ENCODE peak calls at places on chromosome 19, in five cellular contexts. P is lower lobe of right lung, D is neural progenitor cell, C is lung, H is activated B cell treated with CpG ODN at 0.5 μM for 24 hours. Q is an unnamed sample.
A peak's percentile ranks its signal among the peaks of the same experiment; 100 is the strongest.

GRCh38 chr19:16327131-16327450 is 2.5 kb downstream of the KLF2 start:
- DNase-seq in P (no peak), D (no peak), C (no peak), H (no peak), Q (no peak)

GRCh38 chr19:42303101-42303464 is 659 bp upstream of the PAFAH1B3 start:
- DNase-seq in P (no peak), D (no peak), C (no peak), H (no peak), Q (no peak)

GRCh38 chr19:47435883-47436417 is 16.6 kb upstream of the MEIS3 start:
- DNase-seq in P (peak; percentile 14), D (no peak), C (no peak), H (no peak), Q (no peak)

GRCh38 chr19:6272913-6273600 is 6.7 kb downstream of the MLLT1 start:
- DNase-seq in P (no peak), D (peak; percentile 54), C (no peak), H (no peak), Q (peak; percentile 17)

GRCh38 chr19:50311723-50312635 is 17.2 kb downstream of the KCNC3 start:
- DNase-seq in P (no peak), D (peak; percentile 82), C (no peak), H (no peak), Q (no peak)

GRCh38 chr19:53961523-53962345 is 1.0 kb upstream of the CACNG8 start:
- DNase-seq in P (no peak), D (peak; percentile 28), C (no peak), H (no peak), Q (no peak)

GRCh38 chr19:40398417-40399056 is 8.6 kb upstream of the HIPK4 start:
- DNase-seq in P (peak; percentile 86), D (peak; percentile 84), C (peak; percentile 81), H (no peak), Q (no peak)

GRCh38 chr19:19409235-19410030 is 4.0 kb downstream of the GATAD2A start:
- DNase-seq in P (no peak), D (peak; percentile 19), C (no peak), H (no peak), Q (no peak)

GRCh38 chr19:10544753-10545251 is 1.1 kb downstream of the ATG4D start:
- DNase-seq in P (no peak), D (peak; percentile 33), C (no peak), H (no peak), Q (peak; percentile 36)

GRCh38 chr19:8988204-8988603 is 22.0 kb downstream of the MUC16 start:
- DNase-seq in P (no peak), D (peak; percentile 15), C (no peak), H (no peak), Q (no peak)

GRCh38 chr19:53132231-53132991 is at the start of gene ZNF415:
- DNase-seq in P (peak; percentile 69), D (peak; percentile 96), C (peak; percentile 72), H (peak; percentile 62), Q (peak; percentile 37)

GRCh38 chr19:38838208-38838985 is 6.8 kb upstream of the ECH1 start:
- DNase-seq in P (no peak), D (no peak), C (no peak), H (no peak), Q (no peak)

GRCh38 chr19:3479177-3479818 is 1.0 kb downstream of the SMIM24 start:
- DNase-seq in P (no peak), D (peak; percentile 66), C (no peak), H (no peak), Q (peak; percentile 83)

GRCh38 chr19:6020166-6020967 is 42.4 kb upstream of the RANBP3 start:
- DNase-seq in P (peak; percentile 45), D (no peak), C (no peak), H (no peak), Q (no peak)

GRCh38 chr19:13459351-13459750 is 46.9 kb downstream of the CACNA1A start:
- DNase-seq in P (no peak), D (peak; percentile 92), C (no peak), H (no peak), Q (no peak)

GRCh38 chr19:38340927-38341326 is 5.3 kb downstream of the CATSPERG start:
- DNase-seq in P (no peak), D (no peak), C (no peak), H (no peak), Q (no peak)

GRCh38 chr19:23698711-23699520 is 11.9 kb upstream of the ZNF675 start:
- DNase-seq in P (no peak), D (no peak), C (no peak), H (no peak), Q (no peak)

GRCh38 chr19:55347442-55348009 is 7.0 kb downstream of the COX6B2 start:
- DNase-seq in P (no peak), D (no peak), C (no peak), H (no peak), Q (no peak)

GRCh38 chr19:6593651-6594416 is 2.9 kb upstream of the CD70 start:
- DNase-seq in P (no peak), D (no peak), C (no peak), H (no peak), Q (peak; percentile 63)

GRCh38 chr19:40219721-40220276 is 1.6 kb upstream of the TTC9B start:
- DNase-seq in P (no peak), D (no peak), C (no peak), H (no peak), Q (no peak)

GRCh38 chr19:45508931-45509691 is 1.8 kb downstream of the VASP start:
- DNase-seq in P (peak; percentile 84), D (peak; percentile 77), C (peak; percentile 79), H (peak; percentile 59), Q (peak; percentile 90)

GRCh38 chr19:40716031-40716654 is 543 bp downstream of the COQ8B start:
- DNase-seq in P (no peak), D (no peak), C (no peak), H (peak; percentile 26), Q (peak; percentile 62)

GRCh38 chr19:42301646-42302204 is at the start of gene PRR19:
- DNase-seq in P (no peak), D (peak; percentile 58), C (no peak), H (no peak), Q (no peak)

GRCh38 chr19:50300814-50301606 is 28.2 kb downstream of the KCNC3 start:
- DNase-seq in P (no peak), D (no peak), C (no peak), H (no peak), Q (no peak)

GRCh38 chr19:55152017-55152416 is 3.0 kb upstream of the TNNT1 start:
- DNase-seq in P (no peak), D (no peak), C (no peak), H (no peak), Q (no peak)

GRCh38 chr19:16544468-16545231 is 2.4 kb upstream of the CHERP start:
- DNase-seq in P (no peak), D (no peak), C (no peak), H (no peak), Q (peak; percentile 4)

GRCh38 chr19:18443831-18444230 is 5.9 kb upstream of the ISYNA1 start:
- DNase-seq in P (no peak), D (no peak), C (no peak), H (no peak), Q (no peak)

GRCh38 chr19:6608950-6609349 is 18.0 kb upstream of the CD70 start:
- DNase-seq in P (no peak), D (no peak), C (no peak), H (no peak), Q (no peak)

GRCh38 chr19:4624733-4625362 is 14.5 kb upstream of the TNFAIP8L1 start:
- DNase-seq in P (no peak), D (peak; percentile 61), C (no peak), H (no peak), Q (no peak)
- TF ChIP-seq CTCF in P (no peak), D (peak; percentile 49), C (no peak), H (no peak), Q (peak; percentile 32)

DNA sequence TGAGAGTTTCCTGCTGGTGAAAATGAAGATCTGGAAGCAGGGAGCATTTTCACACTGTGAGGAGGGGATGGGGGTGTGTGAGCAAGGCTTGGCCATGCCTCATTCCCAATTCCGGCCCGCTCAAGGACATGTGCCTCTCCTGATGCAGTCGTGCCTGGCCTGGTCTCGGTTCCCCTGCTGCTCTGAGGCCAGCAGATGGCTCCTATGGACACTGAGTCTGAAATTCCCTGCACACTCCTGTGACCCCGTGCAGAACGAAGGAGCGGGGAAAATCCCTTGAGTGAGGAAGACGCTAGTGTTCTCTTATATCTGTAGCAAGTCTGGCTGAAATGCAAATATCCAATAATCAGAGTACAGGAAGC is 363 bp upstream of the ZNF763 start:
- DNase-seq in P (peak; percentile 64), D (no peak), C (peak; percentile 36), H (no peak), Q (no peak)
- TF ChIP-seq CTCF in P (no peak), D (peak; percentile 18), C (no peak), H (no peak), Q (peak; percentile 29)

DNA sequence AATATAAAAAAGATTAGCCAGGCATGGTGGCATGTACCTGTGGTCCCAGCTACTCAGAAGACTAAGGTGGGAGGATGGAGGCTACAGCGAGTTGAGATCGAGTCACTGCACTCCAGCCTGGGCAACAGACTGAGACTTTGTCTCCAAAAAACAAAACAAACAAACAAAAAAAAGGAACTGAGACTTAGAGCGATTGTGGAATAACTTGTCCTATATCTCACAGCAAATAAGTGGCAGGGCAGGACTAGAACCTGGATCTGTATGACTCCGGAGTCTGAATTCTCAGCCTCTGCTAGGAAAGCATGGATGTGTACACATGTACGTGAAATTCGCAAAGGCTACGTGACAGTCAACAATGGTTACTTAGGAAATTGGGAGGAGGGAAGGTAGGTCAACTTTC is 20.1 kb downstream of the KRTDAP start:
- DNase-seq in P (no peak), D (no peak), C (no peak), H (no peak), Q (no peak)
- TF ChIP-seq CTCF in P (no peak), D (no peak), C (no peak), H (no peak), Q (no peak)

GRCh38 chr19:1000591-1001537 is 645 bp downstream of the GRIN3B start:
- DNase-seq in P (no peak), D (peak; percentile 58), C (no peak), H (peak; percentile 34), Q (no peak)

GRCh38 chr19:1001538-1002166 is 1.4 kb downstream of the GRIN3B start:
- DNase-seq in P (peak; percentile 83), D (peak; percentile 79), C (peak; percentile 56), H (peak; percentile 75), Q (peak; percentile 91)

GRCh38 chr19:999379-999719 is 870 bp upstream of the GRIN3B start:
- DNase-seq in P (no peak), D (no peak), C (no peak), H (no peak), Q (no peak)

GRCh38 chr19:998064-998463 is 2.2 kb upstream of the GRIN3B start:
- DNase-seq in P (no peak), D (no peak), C (no peak), H (no peak), Q (no peak)

DNA sequence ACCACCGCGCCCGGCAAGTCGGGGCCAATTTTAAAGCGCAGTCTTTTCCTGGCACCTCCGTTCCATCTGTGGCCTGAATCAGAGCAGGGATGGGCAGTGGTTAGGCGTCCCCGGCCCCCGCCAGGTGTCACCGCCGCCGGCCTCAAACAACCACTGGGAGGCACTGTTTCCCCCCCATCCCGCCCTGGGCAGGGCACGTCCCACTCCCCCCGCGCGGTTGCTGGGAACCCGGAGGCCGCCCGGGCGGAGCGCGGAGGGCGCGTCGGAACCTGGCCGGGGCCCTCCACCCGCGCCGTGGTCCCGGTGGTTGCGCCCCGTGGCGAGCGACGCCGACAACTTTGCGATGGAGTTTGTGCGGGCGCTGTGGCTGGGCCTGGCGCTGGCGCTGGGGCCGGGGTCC is at the start of gene GRIN3B:
- DNase-seq in P (peak; percentile 76), D (peak; percentile 90), C (peak; percentile 70), H (peak; percentile 48), Q (peak; percentile 87)
- TF ChIP-seq CTCF in P (peak; percentile 51), D (peak; percentile 78), C (peak; percentile 3), H (no peak), Q (peak; percentile 62)